ENCODE peak calls at places on chromosome 7, in seven cellular contexts. N, C, D, J, O, M and K are unnamed samples.

GRCh38 chr7:2732959-2733584 is 45.1 kb downstream of the AMZ1 start:
- DNase-seq in N (peak), C (peak), D (no peak), J (no peak), O (peak), M (no peak), K (no peak)

GRCh38 chr7:139828880-139829653 is at the start of gene TBXAS1:
- DNase-seq in N (peak), C (no peak), D (no peak), J (no peak), O (no peak), M (no peak), K (no peak)

GRCh38 chr7:17971392-17971791 is 31.1 kb upstream of the SNX13 start:
- DNase-seq in N (peak), C (peak), D (no peak), J (no peak), O (peak), M (no peak), K (no peak)

GRCh38 chr7:138666385-138666784 is 34.8 kb downstream of the SVOPL start:
- DNase-seq in N (no peak), C (no peak), D (no peak), J (no peak), O (no peak), M (no peak), K (no peak)

GRCh38 chr7:132828502-132828901 is 252.2 kb upstream of the PLXNA4 start:
- DNase-seq in N (no peak), C (no peak), D (no peak), J (no peak), O (no peak), M (no peak), K (no peak)

GRCh38 chr7:17054206-17054605 is 172.4 kb upstream of the AGR3 start:
- DNase-seq in N (no peak), C (no peak), D (no peak), J (no peak), O (no peak), M (no peak), K (no peak)

GRCh38 chr7:47580811-47581331 is 1.0 kb downstream of the TNS3 start:
- DNase-seq in N (peak), C (no peak), D (no peak), J (peak), O (peak), M (no peak), K (peak)

GRCh38 chr7:88111136-88111748 is 108.6 kb downstream of the SRI start:
- DNase-seq in N (peak), C (peak), D (no peak), J (peak), O (peak), M (peak), K (peak)

GRCh38 chr7:43572516-43573049 is 10.3 kb upstream of the STK17A start:
- DNase-seq in N (peak), C (peak), D (no peak), J (no peak), O (peak), M (peak), K (peak)

GRCh38 chr7:70208236-70209063 is 610.2 kb downstream of the AUTS2 start:
- DNase-seq in N (no peak), C (no peak), D (no peak), J (no peak), O (no peak), M (no peak), K (no peak)

GRCh38 chr7:94580601-94581000 is 71.0 kb downstream of the CASD1 start:
- DNase-seq in N (peak), C (peak), D (no peak), J (no peak), O (peak), M (no peak), K (no peak)

GRCh38 chr7:129136887-129137647 is 7.4 kb upstream of the TSPAN33 start:
- DNase-seq in N (no peak), C (no peak), D (no peak), J (no peak), O (no peak), M (no peak), K (no peak)

GRCh38 chr7:73986158-73986631 is 41.8 kb upstream of the ELN start:
- DNase-seq in N (no peak), C (no peak), D (no peak), J (peak), O (peak), M (no peak), K (no peak)

GRCh38 chr7:101134399-101134980 is 7.6 kb downstream of the SERPINE1 start:
- DNase-seq in N (peak), C (no peak), D (no peak), J (peak), O (peak), M (no peak), K (no peak)

GRCh38 chr7:39746162-39746782 is 122.9 kb downstream of the RALA start:
- DNase-seq in N (peak), C (peak), D (peak), J (peak), O (peak), M (peak), K (peak)

GRCh38 chr7:98724591-98724990 is 107.5 kb downstream of the NPTX2 start:
- DNase-seq in N (peak), C (no peak), D (no peak), J (no peak), O (no peak), M (no peak), K (no peak)

GRCh38 chr7:150383710-150384397 is 4.7 kb downstream of the ZNF775 start:
- DNase-seq in N (no peak), C (no peak), D (peak), J (peak), O (no peak), M (no peak), K (peak)

GRCh38 chr7:42720871-42721835 is 190.7 kb downstream of the C7orf25 start:
- DNase-seq in N (no peak), C (no peak), D (no peak), J (peak), O (no peak), M (no peak), K (no peak)

GRCh38 chr7:21568762-21569161 is 25.9 kb downstream of the DNAH11 start:
- DNase-seq in N (peak), C (no peak), D (no peak), J (peak), O (peak), M (no peak), K (no peak)

GRCh38 chr7:1385809-1386622 is 73.3 kb downstream of the MICALL2 start:
- DNase-seq in N (no peak), C (no peak), D (no peak), J (no peak), O (no peak), M (no peak), K (no peak)

GRCh38 chr7:34354906-34355305 is 303.1 kb upstream of the NPSR1 start:
- DNase-seq in N (peak), C (no peak), D (no peak), J (no peak), O (peak), M (no peak), K (no peak)

GRCh38 chr7:83835424-83835823 is 186.5 kb upstream of the SEMA3E start:
- DNase-seq in N (no peak), C (no peak), D (no peak), J (no peak), O (peak), M (no peak), K (no peak)

GRCh38 chr7:27101188-27101905 is 1.1 kb downstream of the HOXA2 start:
- DNase-seq in N (no peak), C (no peak), D (no peak), J (peak), O (peak), M (no peak), K (no peak)

GRCh38 chr7:99553039-99553438 is 1.1 kb upstream of the FAM200A start:
- DNase-seq in N (no peak), C (no peak), D (no peak), J (no peak), O (no peak), M (no peak), K (no peak)

GRCh38 chr7:140080919-140081318 is 18.2 kb upstream of the PARP12 start:
- DNase-seq in N (no peak), C (no peak), D (no peak), J (no peak), O (no peak), M (no peak), K (no peak)

GRCh38 chr7:32588657-32589056 is 93.4 kb downstream of the AVL9 start:
- DNase-seq in N (peak), C (no peak), D (no peak), J (no peak), O (peak), M (no peak), K (no peak)

GRCh38 chr7:123635551-123636359 is 19.9 kb upstream of the LMOD2 start:
- DNase-seq in N (peak), C (no peak), D (no peak), J (peak), O (peak), M (no peak), K (peak)

GRCh38 chr7:24713039-24713793 is 44.0 kb downstream of the GSDME start:
- DNase-seq in N (no peak), C (no peak), D (no peak), J (no peak), O (no peak), M (no peak), K (no peak)

GRCh38 chr7:144508702-144509101 is 105.2 kb upstream of the NOBOX start:
- DNase-seq in N (no peak), C (no peak), D (no peak), J (no peak), O (no peak), M (no peak), K (peak)

GRCh38 chr7:37462120-37462519 is 13.5 kb upstream of the ELMO1 start:
- DNase-seq in N (no peak), C (no peak), D (no peak), J (no peak), O (no peak), M (no peak), K (no peak)

GRCh38 chr7:31078363-31078990 is 26.4 kb downstream of the ADCYAP1R1 start:
- DNase-seq in N (no peak), C (no peak), D (no peak), J (no peak), O (no peak), M (no peak), K (no peak)

GRCh38 chr7:31075006-31075405 is 22.9 kb downstream of the ADCYAP1R1 start:
- DNase-seq in N (no peak), C (no peak), D (no peak), J (no peak), O (no peak), M (no peak), K (no peak)

GRCh38 chr7:31077484-31078362 is 25.6 kb downstream of the ADCYAP1R1 start:
- DNase-seq in N (no peak), C (no peak), D (no peak), J (no peak), O (no peak), M (no peak), K (no peak)

GRCh38 chr7:31076051-31076450 is 23.9 kb downstream of the ADCYAP1R1 start:
- DNase-seq in N (no peak), C (no peak), D (no peak), J (no peak), O (no peak), M (no peak), K (no peak)

GRCh38 chr7:31076641-31077310 is 24.7 kb downstream of the ADCYAP1R1 start:
- DNase-seq in N (no peak), C (no peak), D (no peak), J (no peak), O (no peak), M (no peak), K (no peak)
- H2AFZ ChIP-seq in N (no peak), C (no peak), D (no peak), J (no peak), O (no peak), M (no peak), K (no peak)

GRCh38 chr7:45648671-45648995 is 74.5 kb downstream of the ADCY1 start:
- DNase-seq in N (no peak), C (no peak), D (no peak), J (no peak), O (no peak), M (no peak), K (no peak)

GRCh38 chr7:45646207-45646821 is 72.1 kb downstream of the ADCY1 start:
- DNase-seq in N (no peak), C (no peak), D (no peak), J (no peak), O (no peak), M (no peak), K (no peak)

GRCh38 chr7:45647426-45647825 is 73.3 kb downstream of the ADCY1 start:
- DNase-seq in N (no peak), C (no peak), D (no peak), J (no peak), O (no peak), M (no peak), K (no peak)

GRCh38 chr7:45647967-45648670 is 74.0 kb downstream of the ADCY1 start:
- DNase-seq in N (no peak), C (no peak), D (no peak), J (no peak), O (no peak), M (no peak), K (no peak)

GRCh38 chr7:45646996-45647411 is 72.8 kb downstream of the ADCY1 start:
- DNase-seq in N (no peak), C (no peak), D (no peak), J (no peak), O (no peak), M (no peak), K (no peak)
- TF ChIP-seq CTCF in N (no peak), C (no peak), D (peak), J (peak), O (no peak), M (no peak), K (no peak)

DNA sequence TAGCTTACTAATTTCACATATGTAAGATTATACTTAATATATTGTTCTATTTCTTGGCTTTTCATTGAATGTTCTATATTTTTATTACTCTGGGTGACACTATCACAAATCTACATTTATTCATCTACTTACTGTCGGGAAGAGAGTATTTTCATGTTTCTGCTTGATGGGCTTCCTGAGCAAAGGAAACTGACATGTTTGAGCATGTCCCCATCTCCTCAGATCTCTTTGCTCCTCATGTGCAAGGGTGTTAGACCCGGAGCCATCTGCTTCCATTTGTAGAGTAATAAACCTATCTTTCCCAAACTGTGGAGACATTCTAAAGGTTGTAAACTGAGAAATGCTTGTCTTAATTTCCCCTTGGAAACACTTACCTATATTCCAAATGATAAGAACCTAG is 103.5 kb downstream of the LSMEM1 start:
- DNase-seq in N (no peak), C (no peak), D (no peak), J (no peak), O (no peak), M (no peak), K (no peak)
- H2AFZ ChIP-seq in N (no peak), C (no peak), D (no peak), J (peak), O (no peak), M (no peak), K (no peak)

DNA sequence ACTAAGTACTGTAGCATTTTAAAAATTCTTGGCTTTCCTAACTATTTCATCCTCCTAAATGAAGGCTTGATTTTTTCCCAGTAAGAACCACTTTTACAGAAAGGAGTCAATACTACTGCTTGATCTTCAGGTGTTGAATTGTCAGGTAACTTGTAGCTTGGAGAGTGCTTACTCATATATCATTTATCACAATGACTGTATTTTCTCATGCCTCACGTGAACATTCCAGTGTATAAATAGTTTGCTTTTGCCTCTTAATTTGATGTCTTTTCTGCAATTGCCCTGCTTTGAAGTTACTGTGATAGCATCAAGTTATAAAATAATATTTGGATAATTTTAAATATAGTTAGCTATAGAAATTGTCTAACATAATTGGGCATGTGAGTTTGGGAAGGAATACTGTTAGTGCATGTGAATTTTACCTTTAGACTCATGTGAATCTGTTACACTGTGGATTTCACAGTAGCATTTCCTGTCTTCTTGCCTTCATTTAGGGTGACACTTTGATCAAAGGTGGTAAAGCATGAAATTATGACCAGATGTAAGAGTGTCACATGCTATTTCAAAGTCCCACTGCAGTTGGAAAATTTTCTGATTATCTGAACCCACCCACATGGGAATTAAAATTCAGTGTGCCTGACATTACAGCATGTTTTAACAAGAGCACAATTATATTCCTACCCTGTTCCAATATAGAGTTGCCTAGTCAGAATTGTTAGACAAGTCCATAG is 962.8 kb downstream of the DNAJB9 start:
- DNase-seq in N (no peak), C (no peak), D (no peak), J (no peak), O (no peak), M (no peak), K (no peak)
- TF ChIP-seq CTCF in N (no peak), C (no peak), D (no peak), J (no peak), O (no peak), M (no peak), K (no peak)

DNA sequence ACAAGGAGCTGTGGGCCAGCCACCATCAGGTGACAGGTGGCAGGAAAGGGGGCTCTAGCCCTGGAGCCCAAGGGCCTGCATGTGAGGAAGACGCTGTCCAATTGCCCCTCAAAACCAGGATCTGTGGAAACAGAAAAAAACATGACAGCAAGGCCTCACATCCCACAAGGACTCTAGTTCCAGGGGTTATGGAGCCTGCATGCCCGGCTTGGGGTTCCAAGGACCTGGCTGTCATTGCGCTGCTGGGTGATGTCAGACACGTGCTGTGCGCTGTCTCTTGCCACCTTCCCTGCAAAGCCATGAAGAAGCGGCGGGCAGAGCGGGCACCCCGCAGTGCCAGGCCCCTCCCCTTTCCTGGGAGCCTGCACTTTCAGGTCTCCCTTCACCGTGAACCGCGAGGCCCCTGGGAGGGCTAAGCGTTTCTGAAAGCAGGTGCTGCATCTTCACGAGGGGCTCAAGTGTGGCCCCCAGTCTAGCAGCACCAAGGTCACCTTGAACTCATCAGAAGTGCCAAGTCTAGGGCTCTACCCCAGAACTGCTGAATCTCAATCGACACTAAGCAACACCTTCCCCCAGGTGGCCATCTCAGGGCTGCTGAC is 15.1 kb upstream of the CRYGN start:
- DNase-seq in N (no peak), C (no peak), D (no peak), J (no peak), O (no peak), M (no peak), K (no peak)
- H2AFZ ChIP-seq in N (no peak), C (no peak), D (no peak), J (no peak), O (no peak), M (no peak), K (no peak)

GRCh38 chr7:30469303-30469702 is 9.3 kb downstream of the NOD1 start:
- DNase-seq in N (no peak), C (no peak), D (peak), J (peak), O (peak), M (peak), K (no peak)
- TF ChIP-seq CTCF in N (peak), C (no peak), D (peak), J (peak), O (peak), M (peak), K (no peak)

DNA sequence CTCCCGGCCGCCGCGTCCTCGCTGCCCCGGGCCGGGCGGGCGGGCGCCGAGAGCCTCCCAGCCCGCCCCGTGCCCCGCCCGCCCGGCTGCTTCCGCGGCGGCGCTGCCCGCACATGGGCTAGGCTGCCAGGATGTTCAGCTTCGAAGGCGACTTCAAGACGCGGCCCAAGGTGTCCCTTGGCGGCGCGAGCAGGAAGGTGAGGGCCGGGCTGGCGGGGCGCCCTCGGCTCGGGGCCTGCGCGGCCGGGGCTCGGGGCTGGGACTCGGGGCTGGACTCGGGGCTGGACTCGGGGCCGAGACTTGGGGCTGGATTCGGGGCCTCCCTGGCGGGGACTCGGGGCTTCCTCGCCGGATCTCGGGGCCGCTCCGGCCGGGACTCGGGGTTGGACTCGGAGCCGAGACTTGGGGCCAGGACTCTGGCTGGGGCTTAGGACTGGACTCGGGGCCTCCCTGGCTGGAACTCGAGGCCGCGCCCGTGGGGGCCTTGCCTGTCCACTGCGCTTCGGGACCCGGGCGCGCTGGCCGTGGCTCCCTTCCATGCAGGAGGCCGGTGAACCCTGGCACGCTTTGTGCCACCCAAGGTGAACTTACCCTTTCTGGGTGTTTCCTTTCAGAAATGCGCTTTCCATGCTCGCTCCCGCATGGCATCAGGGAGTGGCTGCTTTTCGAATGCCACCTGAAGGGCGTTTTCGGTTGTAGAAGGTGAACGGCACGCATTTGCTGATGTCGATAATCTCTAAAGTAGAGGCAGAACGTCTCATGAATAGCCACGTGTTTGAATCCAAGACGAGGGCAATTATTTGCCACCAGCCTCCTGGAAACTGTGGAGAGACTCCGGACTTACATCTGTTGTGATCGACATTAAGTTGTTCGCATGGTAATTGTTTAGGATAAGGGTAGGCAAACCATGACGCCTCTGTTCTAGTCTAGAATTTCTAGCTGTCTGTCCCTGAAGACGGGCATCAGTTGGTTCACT is 704 bp downstream of the UBE3C start:
- DNase-seq in N (peak), C (peak), D (no peak), J (no peak), O (peak), M (no peak), K (peak)
- H2AFZ ChIP-seq in N (no peak), C (peak), D (no peak), J (no peak), O (peak), M (no peak), K (peak)